ENCODE peak calls at places on chromosomes 7 and 10, in five cellular contexts. E is cardiac fibroblast, H is heart right ventricle, Y is GM06990, N is Calu3. X is an unnamed sample.
A peak's percentile ranks its signal among the peaks of the same experiment; 100 is the strongest.

GRCh38 chr10:95214369-95214768 is 20.3 kb downstream of the ACSM6 start:
- DNase-seq in E (no peak), H (no peak), Y (no peak), N (no peak), X (no peak)

GRCh38 chr10:43306899-43307298 is 40.0 kb upstream of the RASGEF1A start:
- DNase-seq in E (no peak), H (no peak), Y (no peak), N (no peak), X (no peak)

GRCh38 chr7:34296663-34297062 is 361.4 kb upstream of the NPSR1 start:
- DNase-seq in E (peak; percentile 23), H (no peak), Y (no peak), N (no peak), X (no peak)

GRCh38 chr10:118562877-118563276 is 32.6 kb downstream of the PRLHR start:
- DNase-seq in E (no peak), H (no peak), Y (no peak), N (no peak), X (no peak)

GRCh38 chr10:103884681-103885139 is 29.3 kb upstream of the SH3PXD2A start:
- DNase-seq in E (peak; percentile 75), H (peak; percentile 32), Y (no peak), N (peak; percentile 52), X (peak; percentile 47)

GRCh38 chr10:3533296-3533695 is 251.7 kb downstream of the KLF6 start:
- DNase-seq in E (no peak), H (no peak), Y (no peak), N (no peak), X (no peak)

GRCh38 chr10:77781451-77782327 is 144.1 kb upstream of the KCNMA1 start:
- DNase-seq in E (no peak), H (no peak), Y (no peak), N (no peak), X (no peak)

GRCh38 chr7:155426543-155427410 is 31.2 kb upstream of the EN2 start:
- DNase-seq in E (no peak), H (no peak), Y (no peak), N (no peak), X (no peak)

GRCh38 chr10:14382022-14382421 is 51.3 kb upstream of the FRMD4A start:
- DNase-seq in E (no peak), H (no peak), Y (no peak), N (peak; percentile 22), X (peak; percentile 15)

GRCh38 chr10:110171032-110171431 is 36.4 kb upstream of the MXI1 start:
- DNase-seq in E (no peak), H (no peak), Y (no peak), N (no peak), X (no peak)

GRCh38 chr7:108492742-108493141 is 33.2 kb downstream of the PNPLA8 start:
- DNase-seq in E (no peak), H (no peak), Y (no peak), N (no peak), X (no peak)

GRCh38 chr7:109864263-109864662 is 1226.7 kb upstream of the LRRN3 start:
- DNase-seq in E (no peak), H (no peak), Y (no peak), N (no peak), X (no peak)

GRCh38 chr7:22726345-22726848 is 603 bp upstream of the IL6 start:
- DNase-seq in E (peak; percentile 87), H (peak; percentile 42), Y (peak; percentile 37), N (peak; percentile 81), X (peak; percentile 76)

GRCh38 chr10:86646933-86647332 is 7.4 kb upstream of the OPN4 start:
- DNase-seq in E (no peak), H (no peak), Y (no peak), N (no peak), X (no peak)

DNA sequence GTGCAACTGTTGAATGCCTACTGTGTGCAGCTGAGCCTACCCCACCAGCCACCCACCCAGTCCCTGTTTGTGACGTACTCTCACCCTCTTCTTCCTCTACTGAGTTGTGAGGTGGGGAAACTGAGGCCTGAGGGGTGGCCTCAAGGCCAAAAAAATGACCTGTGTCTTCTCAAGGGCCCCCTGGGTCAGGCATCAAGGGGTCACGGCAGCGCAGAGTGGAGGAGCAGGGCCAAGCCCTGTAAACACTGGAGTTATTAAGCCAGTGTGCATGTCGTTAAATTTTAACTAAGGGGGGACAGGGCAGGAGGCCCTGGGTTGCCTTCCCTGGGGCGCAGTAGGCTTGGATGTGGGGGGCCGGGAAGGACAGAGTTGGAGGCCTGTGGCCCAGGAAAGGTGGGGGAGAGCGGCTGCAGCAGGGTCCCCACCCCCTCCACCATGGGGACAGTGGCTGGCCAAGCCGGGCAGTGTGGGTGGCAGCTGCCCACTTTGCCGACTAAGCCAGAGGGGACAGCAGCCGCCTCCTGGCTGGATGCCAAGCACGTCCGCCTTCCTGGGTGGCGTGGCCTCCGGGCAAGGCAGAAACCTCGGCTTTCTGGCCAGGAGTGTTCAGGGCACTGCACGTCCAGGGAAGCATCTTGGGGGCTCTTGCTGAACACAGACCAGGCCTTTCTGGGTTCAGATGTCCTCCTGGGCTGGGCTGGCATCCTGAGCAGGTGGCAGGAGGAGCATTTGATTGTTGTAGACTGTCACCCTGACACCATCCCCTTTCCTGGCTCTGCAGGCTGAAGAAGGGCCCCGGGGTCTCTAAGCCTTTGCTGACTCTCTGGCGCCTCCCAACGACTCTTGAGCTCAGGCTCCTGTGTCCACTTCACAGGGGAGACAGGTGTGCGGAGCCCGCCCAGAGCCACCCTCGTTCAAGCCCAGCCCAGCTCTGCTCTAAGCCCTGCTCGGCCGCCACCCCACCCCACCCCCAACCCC is 1.9 kb downstream of the SLC29A4 start:
- DNase-seq in E (peak; percentile 23), H (no peak), Y (no peak), N (peak; percentile 77), X (peak; percentile 79)
- TF ChIP-seq CTCF in E (peak; percentile 30), H (no peak), Y (peak; percentile 65), N (peak; percentile 30), X (peak; percentile 31)

GRCh38 chr7:117395743-117396142 is 31.6 kb downstream of the ASZ1 start:
- DNase-seq in E (no peak), H (no peak), Y (no peak), N (no peak), X (no peak)

GRCh38 chr7:117401293-117402002 is 25.8 kb downstream of the ASZ1 start:
- DNase-seq in E (peak; percentile 8), H (no peak), Y (no peak), N (peak; percentile 43), X (no peak)

GRCh38 chr7:117402109-117402508 is 25.2 kb downstream of the ASZ1 start:
- DNase-seq in E (no peak), H (no peak), Y (no peak), N (peak; percentile 46), X (no peak)

GRCh38 chr7:117403737-117404136 is 23.6 kb downstream of the ASZ1 start:
- DNase-seq in E (no peak), H (no peak), Y (no peak), N (no peak), X (no peak)

DNA sequence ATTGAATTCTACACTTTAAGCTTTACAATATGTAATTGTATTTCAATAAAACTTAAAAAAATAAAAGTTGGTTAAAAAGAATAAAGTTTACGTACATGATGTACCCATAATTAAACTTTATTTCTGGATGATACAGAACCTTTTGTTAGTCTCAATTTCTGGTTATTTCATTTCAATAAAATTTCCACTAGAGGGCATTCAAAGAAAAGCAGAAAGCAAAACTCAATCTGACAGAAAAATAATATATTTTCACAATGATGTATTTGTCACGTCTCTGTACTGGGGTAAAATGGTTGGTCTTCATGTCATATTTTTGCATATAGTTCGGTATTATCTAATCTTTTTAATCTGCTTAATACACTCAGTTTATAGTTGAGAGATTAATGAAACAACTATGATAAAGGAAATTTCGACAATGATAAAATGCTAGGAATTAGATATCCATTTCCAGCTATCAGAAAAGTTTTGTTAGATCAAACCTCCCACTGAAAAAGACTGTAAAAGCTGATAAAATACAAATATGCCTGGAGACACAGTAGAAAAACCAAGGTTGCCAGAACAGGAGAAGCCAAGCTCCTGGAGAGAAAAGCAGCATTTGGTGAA is 27.4 kb downstream of the ASZ1 start:
- DNase-seq in E (peak; percentile 19), H (no peak), Y (no peak), N (no peak), X (peak; percentile 13)
- TF ChIP-seq CTCF in E (peak; percentile 30), H (peak; percentile 32), Y (peak; percentile 39), N (peak; percentile 29), X (peak; percentile 3)

GRCh38 chr10:49837685-49838084 is 75.6 kb upstream of the OGDHL start:
- DNase-seq in E (no peak), H (no peak), Y (no peak), N (no peak), X (no peak)

GRCh38 chr10:49837096-49837495 is 75.0 kb upstream of the OGDHL start:
- DNase-seq in E (peak; percentile 5), H (no peak), Y (no peak), N (peak; percentile 33), X (no peak)

GRCh38 chr10:49833162-49833561 is 71.0 kb upstream of the OGDHL start:
- DNase-seq in E (no peak), H (no peak), Y (no peak), N (no peak), X (no peak)

GRCh38 chr10:49831352-49832040 is 69.4 kb upstream of the OGDHL start:
- DNase-seq in E (peak; percentile 23), H (no peak), Y (no peak), N (peak; percentile 17), X (no peak)

GRCh38 chr10:49834201-49834600 is 72.1 kb upstream of the OGDHL start:
- DNase-seq in E (no peak), H (no peak), Y (no peak), N (no peak), X (no peak)
- TF ChIP-seq CTCF in E (no peak), H (no peak), Y (no peak), N (no peak), X (no peak)

GRCh38 chr10:93074137-93074596 is 474 bp downstream of the CYP26A1 start:
- DNase-seq in E (no peak), H (no peak), Y (no peak), N (peak; percentile 47), X (no peak)
- TF ChIP-seq CTCF in E (no peak), H (no peak), Y (peak; percentile 41), N (peak; percentile 23), X (no peak)

DNA sequence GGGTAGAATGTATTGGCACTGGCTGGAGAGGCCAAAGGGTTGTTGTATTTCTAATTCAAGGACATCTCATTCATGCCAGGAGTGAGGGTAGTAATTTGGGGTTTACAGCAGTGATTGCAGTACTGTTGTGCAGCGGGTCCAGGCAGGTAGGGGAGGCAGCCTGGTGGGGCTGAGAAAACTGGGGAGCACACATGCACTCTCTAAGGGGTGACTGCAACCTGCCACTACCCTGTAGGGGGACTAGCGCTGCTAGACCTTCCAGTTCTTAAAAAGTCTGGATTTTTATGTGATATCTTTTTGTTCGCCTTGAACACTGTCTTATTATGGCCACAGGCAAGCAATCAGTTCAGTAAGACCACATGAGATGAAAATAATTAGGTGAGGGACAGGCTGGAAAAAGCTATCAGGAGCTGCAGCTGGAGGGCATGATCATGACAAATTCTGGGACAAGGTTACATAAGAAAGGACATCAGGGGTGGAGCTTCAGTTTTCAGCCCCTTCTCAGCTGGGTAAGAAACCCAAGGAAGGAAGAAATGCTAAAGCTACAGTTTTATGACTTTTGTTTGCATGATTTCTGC is 149.0 kb downstream of the ARHGAP21 start:
- DNase-seq in E (no peak), H (no peak), Y (no peak), N (no peak), X (no peak)
- TF ChIP-seq CTCF in E (no peak), H (no peak), Y (no peak), N (no peak), X (no peak)

X was measured in GM20000.